ENCODE peak calls at places on chromosomes 11 and 22, in five cellular contexts. One of them, this sample, is unnamed.

GRCh38 chr22:31347251-31348008 is 1.3 kb upstream of the PATZ1 start:
- DNase-seq in brain microvascular endothelial cell: peak
- DNase-seq in MM.1S: peak
- DNase-seq in body of pancreas: peak
- DNase-seq in WERI-Rb-1: peak
- DNase-seq in this sample: peak

GRCh38 chr11:124759268-124760204 is 2.6 kb downstream of the ESAM start:
- DNase-seq in brain microvascular endothelial cell: no peak
- DNase-seq in body of pancreas: peak
- DNase-seq in WERI-Rb-1: no peak
- DNase-seq in MM.1S: no peak
- DNase-seq in this sample: no peak

GRCh38 chr11:93541884-93542752 is 1.1 kb downstream of the SMCO4 start:
- DNase-seq in body of pancreas: peak
- DNase-seq in MM.1S: peak
- DNase-seq in WERI-Rb-1: peak
- DNase-seq in brain microvascular endothelial cell: peak
- DNase-seq in this sample: peak

GRCh38 chr11:41222236-41222635 is 237.2 kb downstream of the LRRC4C start:
- DNase-seq in brain microvascular endothelial cell: no peak
- DNase-seq in WERI-Rb-1: no peak
- DNase-seq in body of pancreas: no peak
- DNase-seq in MM.1S: no peak
- DNase-seq in this sample: no peak

GRCh38 chr22:32080904-32081303 is 37.8 kb downstream of the SLC5A1 start:
- DNase-seq in WERI-Rb-1: peak
- DNase-seq in brain microvascular endothelial cell: peak
- DNase-seq in body of pancreas: peak
- DNase-seq in MM.1S: peak
- DNase-seq in this sample: peak

GRCh38 chr11:44456544-44457270 is 108.8 kb upstream of the CD82 start:
- DNase-seq in MM.1S: no peak
- DNase-seq in brain microvascular endothelial cell: no peak
- DNase-seq in WERI-Rb-1: no peak
- DNase-seq in body of pancreas: no peak
- DNase-seq in this sample: peak

GRCh38 chr11:116509566-116509965 is 263.2 kb downstream of the BUD13 start:
- DNase-seq in WERI-Rb-1: peak
- DNase-seq in MM.1S: no peak
- DNase-seq in body of pancreas: no peak
- DNase-seq in brain microvascular endothelial cell: no peak
- DNase-seq in this sample: no peak

GRCh38 chr11:69949327-69949726 is 128.8 kb upstream of the ANO1 start:
- DNase-seq in body of pancreas: peak
- DNase-seq in WERI-Rb-1: no peak
- DNase-seq in brain microvascular endothelial cell: peak
- DNase-seq in MM.1S: no peak
- DNase-seq in this sample: peak

DNA sequence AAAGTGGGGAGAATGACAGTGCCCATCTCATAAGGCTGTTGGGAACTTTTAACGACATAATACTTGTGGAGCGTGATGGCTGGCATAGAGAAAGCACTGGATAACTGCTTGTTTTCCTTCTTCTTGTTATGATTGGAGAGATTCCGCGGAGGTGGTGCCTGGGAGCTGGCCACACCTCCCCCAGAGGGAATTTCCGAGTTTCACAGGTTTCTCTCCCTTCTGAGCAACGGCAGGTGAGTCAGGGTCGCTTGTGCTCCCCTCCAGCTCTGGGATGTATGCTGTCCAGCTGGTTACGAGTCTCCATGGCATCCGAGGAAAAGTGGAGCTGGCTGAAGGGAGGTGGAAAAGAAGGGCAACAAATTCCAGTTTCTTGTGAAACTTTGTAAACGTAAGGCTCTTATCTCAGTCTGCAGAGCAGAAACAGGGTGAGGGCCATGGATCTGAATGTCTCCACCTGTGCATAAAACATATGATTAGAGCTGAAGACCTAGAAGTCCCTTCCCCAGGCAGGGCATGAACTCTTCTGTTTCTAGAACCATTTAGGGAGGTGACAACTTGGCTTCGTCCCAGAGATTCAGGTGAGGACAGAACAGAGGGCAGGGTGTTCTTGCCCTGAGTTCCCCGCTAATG is 10.0 kb upstream of the PLET1 start:
- DNase-seq in body of pancreas: no peak
- DNase-seq in brain microvascular endothelial cell: no peak
- DNase-seq in WERI-Rb-1: no peak
- DNase-seq in MM.1S: no peak
- DNase-seq in this sample: no peak
- H3K4me3 ChIP-seq in body of pancreas: no peak
- H3K4me3 ChIP-seq in brain microvascular endothelial cell: no peak
- H3K4me3 ChIP-seq in WERI-Rb-1: no peak
- H3K4me3 ChIP-seq in MM.1S: no peak
- H3K4me3 ChIP-seq in this sample: no peak

GRCh38 chr22:42932857-42933782 is 76.0 kb upstream of the ARFGAP3 start:
- DNase-seq in MM.1S: no peak
- DNase-seq in body of pancreas: no peak
- DNase-seq in brain microvascular endothelial cell: no peak
- DNase-seq in WERI-Rb-1: no peak
- DNase-seq in this sample: no peak

GRCh38 chr22:42932197-42932519 is 75.1 kb upstream of the ARFGAP3 start:
- DNase-seq in body of pancreas: no peak
- DNase-seq in MM.1S: no peak
- DNase-seq in WERI-Rb-1: no peak
- DNase-seq in brain microvascular endothelial cell: no peak
- DNase-seq in this sample: no peak

GRCh38 chr22:42931421-42932196 is 74.5 kb upstream of the ARFGAP3 start:
- DNase-seq in WERI-Rb-1: no peak
- DNase-seq in brain microvascular endothelial cell: no peak
- DNase-seq in body of pancreas: no peak
- DNase-seq in MM.1S: no peak
- DNase-seq in this sample: no peak

GRCh38 chr22:42934338-42934737 is 77.3 kb upstream of the ARFGAP3 start:
- DNase-seq in WERI-Rb-1: no peak
- DNase-seq in brain microvascular endothelial cell: no peak
- DNase-seq in MM.1S: no peak
- DNase-seq in body of pancreas: no peak
- DNase-seq in this sample: no peak

DNA sequence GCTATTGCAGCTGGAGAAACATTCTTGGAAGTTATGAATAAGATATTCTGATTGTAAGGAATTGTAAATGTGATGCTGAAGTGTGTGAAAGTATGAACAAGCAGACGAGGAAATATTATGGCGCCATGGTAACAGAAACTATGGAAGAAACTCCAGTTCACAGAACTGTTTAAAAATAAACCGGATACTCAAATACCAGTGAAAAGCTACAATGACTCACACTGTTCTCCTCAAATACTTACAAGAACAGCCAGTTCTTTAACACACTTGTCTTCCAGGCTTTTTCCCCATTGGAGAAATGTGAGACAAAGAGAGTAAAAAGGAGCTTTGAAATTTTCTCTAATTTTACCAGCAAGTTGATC is 76.7 kb upstream of the ARFGAP3 start:
- DNase-seq in MM.1S: no peak
- DNase-seq in WERI-Rb-1: no peak
- DNase-seq in brain microvascular endothelial cell: peak
- DNase-seq in body of pancreas: peak
- DNase-seq in this sample: no peak
- H3K4me3 ChIP-seq in MM.1S: no peak
- H3K4me3 ChIP-seq in WERI-Rb-1: no peak
- H3K4me3 ChIP-seq in brain microvascular endothelial cell: peak
- H3K4me3 ChIP-seq in body of pancreas: no peak
- H3K4me3 ChIP-seq in this sample: no peak

DNA sequence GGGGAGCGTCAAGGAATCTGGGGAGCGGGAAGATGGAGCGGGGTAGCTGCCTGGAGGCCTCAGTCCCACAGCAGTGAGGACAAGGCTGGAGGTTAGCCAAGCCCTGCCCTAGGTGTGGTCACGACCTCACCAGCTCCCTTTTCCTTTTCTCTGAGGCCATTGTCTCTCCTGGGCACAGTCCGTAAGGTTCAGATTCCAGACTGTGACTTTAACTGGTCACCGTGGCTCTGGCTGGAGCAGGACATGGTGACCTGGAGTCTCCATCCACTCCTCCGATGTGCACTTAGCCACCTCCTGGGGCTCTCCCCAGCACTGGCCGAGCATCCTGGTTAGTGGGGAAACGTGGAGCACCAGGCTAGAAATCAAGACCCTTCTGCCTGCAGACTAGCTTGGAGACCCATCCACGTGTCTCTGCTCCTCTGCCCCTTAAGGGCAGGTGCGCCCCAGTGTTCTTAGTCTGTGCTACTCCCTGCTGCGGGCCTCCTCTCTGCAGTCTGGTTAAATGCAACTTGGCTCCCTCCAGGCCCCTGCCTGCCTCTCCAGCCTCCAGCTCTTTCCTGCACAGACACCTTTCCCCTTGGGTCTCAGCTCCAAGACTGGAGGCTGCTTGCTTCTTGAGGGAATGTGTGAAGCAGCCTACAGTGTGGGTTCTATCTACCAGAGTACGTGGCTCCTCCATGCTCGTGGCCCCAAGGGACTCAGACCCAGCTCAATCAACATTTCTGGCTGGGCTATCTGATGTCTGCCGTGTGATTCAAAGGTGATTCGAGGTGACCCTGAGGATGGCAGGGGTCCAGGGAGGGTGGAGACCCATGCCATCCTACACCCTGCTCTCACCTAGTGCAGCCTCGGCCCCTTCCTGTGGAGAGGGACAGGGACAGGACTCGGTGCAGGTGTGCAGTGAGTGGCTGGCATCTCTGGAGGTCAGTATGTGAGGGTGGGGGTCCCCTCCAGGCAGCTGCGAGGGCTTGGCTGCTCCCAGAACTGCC is 5.2 kb downstream of the SLC25A1 start:
- DNase-seq in body of pancreas: peak
- DNase-seq in MM.1S: no peak
- DNase-seq in WERI-Rb-1: no peak
- DNase-seq in brain microvascular endothelial cell: no peak
- DNase-seq in this sample: no peak
- H3K4me3 ChIP-seq in body of pancreas: no peak
- H3K4me3 ChIP-seq in MM.1S: peak
- H3K4me3 ChIP-seq in WERI-Rb-1: no peak
- H3K4me3 ChIP-seq in brain microvascular endothelial cell: peak
- H3K4me3 ChIP-seq in this sample: peak

DNA sequence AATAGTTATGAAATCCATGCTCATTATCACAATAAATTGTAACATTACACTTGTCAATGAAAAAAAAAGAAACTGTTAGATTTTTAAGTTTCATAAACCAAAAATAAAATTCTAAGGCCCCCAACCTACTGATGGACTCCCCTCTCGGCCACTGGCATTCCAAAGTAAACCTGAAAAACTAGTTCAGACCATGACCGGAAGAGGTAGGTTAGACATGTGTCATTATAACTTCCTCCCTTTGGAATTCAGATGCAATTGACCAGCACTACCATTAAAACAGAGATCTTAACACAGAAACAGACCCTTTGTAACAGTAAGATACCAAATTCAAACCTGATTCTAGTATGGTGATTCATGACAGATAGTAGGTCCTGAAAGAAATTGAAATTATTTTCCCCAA is 12.9 kb downstream of the OR10A6 start:
- DNase-seq in MM.1S: no peak
- DNase-seq in WERI-Rb-1: no peak
- DNase-seq in body of pancreas: no peak
- DNase-seq in brain microvascular endothelial cell: no peak
- DNase-seq in this sample: no peak
- H3K4me3 ChIP-seq in MM.1S: no peak
- H3K4me3 ChIP-seq in WERI-Rb-1: no peak
- H3K4me3 ChIP-seq in body of pancreas: no peak
- H3K4me3 ChIP-seq in brain microvascular endothelial cell: no peak
- H3K4me3 ChIP-seq in this sample: no peak

This sample was measured in BE2C.